ENCODE peak calls at places on chromosomes 3 and 15, in ten cellular contexts. T, L, Z, Y, W, I, J, E, Q and A are unnamed samples.

GRCh38 chr15:40087991-40088928 is 20.4 kb downstream of the BMF start:
- DNase-seq in Z (no peak), W (no peak), Q (peak; percentile 49), T (no peak), I (no peak), E (peak; percentile 70), L (no peak), J (no peak), Y (no peak), A (no peak)

GRCh38 chr3:122992628-122993570 is 34.7 kb downstream of the SEMA5B start:
- DNase-seq in I (no peak), L (no peak), J (peak; percentile 53), Q (peak; percentile 16), E (peak; percentile 84), Y (no peak), W (no peak), Z (peak; percentile 30), T (no peak), A (no peak)

GRCh38 chr15:40097968-40098476 is 10.7 kb downstream of the BMF start:
- DNase-seq in Z (no peak), L (no peak), Y (no peak), W (no peak), E (peak; percentile 87), I (no peak), J (peak; percentile 30), T (peak; percentile 36), Q (peak; percentile 30), A (no peak)

GRCh38 chr3:103056953-103057450 is 622.2 kb downstream of the ZPLD1 start:
- DNase-seq in Z (no peak), E (no peak), T (no peak), Y (no peak), L (no peak), J (no peak), W (no peak), Q (no peak), I (no peak), A (no peak)

GRCh38 chr3:64548200-64548889 is 139.5 kb downstream of the ADAMTS9 start:
- DNase-seq in T (peak; percentile 99), Z (no peak), W (no peak), Q (peak; percentile 87), Y (no peak), J (no peak), L (peak; percentile 4), E (peak; percentile 88), I (no peak), A (no peak)

GRCh38 chr3:130846181-130846580 is 47.7 kb upstream of the ATP2C1 start:
- DNase-seq in Y (no peak), W (no peak), I (no peak), J (no peak), E (no peak), Z (no peak), Q (no peak), T (no peak), L (no peak), A (no peak)

GRCh38 chr15:93829115-93829849 is 402.1 kb upstream of the MCTP2 start:
- DNase-seq in L (no peak), Q (peak; percentile 88), Z (no peak), T (no peak), J (no peak), Y (no peak), W (peak; percentile 4), I (no peak), E (no peak), A (no peak)

GRCh38 chr3:172666873-172667694 is 43.8 kb downstream of the NCEH1 start:
- DNase-seq in Y (peak; percentile 67), Q (peak; percentile 90), T (peak; percentile 86), J (peak; percentile 72), I (peak; percentile 34), Z (peak; percentile 46), L (peak; percentile 48), W (peak; percentile 77), E (no peak), A (peak; percentile 71)

GRCh38 chr3:94587291-94587690 is 524.4 kb downstream of the NSUN3 start:
- DNase-seq in Z (no peak), E (no peak), W (no peak), Y (no peak), Q (no peak), T (no peak), J (no peak), I (no peak), L (no peak), A (no peak)

GRCh38 chr3:151971814-151972579 is 98.6 kb downstream of the SUCNR1 start:
- DNase-seq in T (no peak), J (no peak), Y (no peak), L (no peak), E (no peak), Q (no peak), W (no peak), I (no peak), Z (no peak), A (no peak)

GRCh38 chr3:52299815-52300611 is 12.4 kb downstream of the GLYCTK start:
- DNase-seq in J (peak; percentile 32), T (no peak), Q (peak; percentile 49), I (peak; percentile 70), L (no peak), Z (no peak), Y (no peak), W (no peak), E (no peak), A (no peak)

GRCh38 chr3:11331101-11331500 is 58.9 kb downstream of the ATG7 start:
- DNase-seq in E (no peak), Q (peak; percentile 57), T (peak; percentile 4), I (no peak), J (no peak), W (peak; percentile 47), Z (no peak), Y (no peak), L (no peak), A (no peak)

GRCh38 chr3:52522651-52523251 is 10.9 kb downstream of the NT5DC2 start:
- DNase-seq in W (no peak), Y (no peak), T (no peak), E (peak; percentile 60), Z (no peak), I (no peak), J (no peak), L (no peak), Q (no peak), A (no peak)

GRCh38 chr15:90579213-90579612 is 49.5 kb downstream of the CRTC3 start:
- DNase-seq in L (no peak), T (no peak), I (no peak), Y (no peak), J (no peak), Q (no peak), W (no peak), E (no peak), Z (no peak), A (no peak)

GRCh38 chr15:77654975-77655374 is 22.3 kb upstream of the LINGO1 start:
- DNase-seq in Z (no peak), J (peak; percentile 43), T (no peak), Y (no peak), E (no peak), I (peak; percentile 87), Q (no peak), L (no peak), W (no peak), A (no peak)

GRCh38 chr3:74862501-74862900 is 248.0 kb upstream of the CNTN3 start:
- DNase-seq in Q (peak; percentile 0), T (peak; percentile 25), E (no peak), Z (no peak), W (no peak), J (no peak), L (no peak), Y (no peak), I (no peak), A (no peak)

GRCh38 chr15:54026891-54027290 is 48.6 kb downstream of the UNC13C start:
- DNase-seq in Y (no peak), L (no peak), T (no peak), Q (no peak), Z (no peak), J (no peak), I (no peak), W (no peak), E (no peak), A (no peak)

GRCh38 chr3:9732080-9732752 is 681 bp downstream of the BRPF1 start:
- DNase-seq in J (no peak), Q (no peak), L (no peak), I (peak; percentile 70), Z (no peak), Y (peak; percentile 25), T (no peak), W (peak; percentile 70), E (no peak), A (peak; percentile 37)

GRCh38 chr15:30791776-30792175 is 111.9 kb upstream of the FAN1 start:
- DNase-seq in E (no peak), W (no peak), Y (no peak), Q (no peak), I (no peak), T (no peak), Z (no peak), J (no peak), L (no peak), A (no peak)

GRCh38 chr3:126083511-126083912 is 412 bp downstream of the SLC41A3 start:
- DNase-seq in W (peak; percentile 71), Q (peak; percentile 14), E (no peak), Z (no peak), Y (peak; percentile 22), T (peak; percentile 22), J (no peak), L (no peak), I (peak; percentile 66), A (peak; percentile 43)

GRCh38 chr3:127461286-127461685 is 129.2 kb downstream of the TPRA1 start:
- DNase-seq in J (no peak), Y (no peak), L (no peak), E (no peak), I (no peak), Q (no peak), T (no peak), Z (no peak), W (no peak), A (no peak)

GRCh38 chr15:77029166-77030041 is 34.5 kb downstream of the PSTPIP1 start:
- DNase-seq in Y (no peak), E (peak; percentile 61), Z (no peak), I (peak; percentile 19), J (no peak), W (no peak), Q (no peak), T (no peak), L (no peak), A (no peak)

GRCh38 chr3:30085486-30085885 is 520.9 kb upstream of the TGFBR2 start:
- DNase-seq in E (no peak), Y (no peak), W (no peak), Z (no peak), T (no peak), J (no peak), L (no peak), Q (no peak), I (no peak), A (no peak)

GRCh38 chr3:127458698-127459097 is 131.8 kb downstream of the TPRA1 start:
- DNase-seq in I (peak; percentile 55), T (no peak), Q (no peak), Y (no peak), Z (no peak), J (no peak), W (peak; percentile 25), L (no peak), E (no peak), A (no peak)

GRCh38 chr3:39154323-39155021 is 1.1 kb upstream of the CSRNP1 start:
- DNase-seq in Q (no peak), T (no peak), L (no peak), J (peak; percentile 65), E (peak; percentile 80), I (peak; percentile 53), W (no peak), Z (no peak), Y (no peak), A (no peak)

GRCh38 chr3:149575213-149575961 is 82.4 kb downstream of the WWTR1 start:
- DNase-seq in Z (no peak), J (no peak), T (peak; percentile 89), Y (no peak), I (no peak), L (no peak), Q (peak; percentile 91), E (peak; percentile 81), W (peak; percentile 27), A (no peak)

GRCh38 chr3:146300756-146301155 is 49.9 kb upstream of the PLSCR4 start:
- DNase-seq in Y (no peak), L (peak; percentile 27), Q (no peak), T (no peak), E (no peak), W (no peak), Z (no peak), I (no peak), J (peak; percentile 9), A (no peak)

GRCh38 chr15:50182233-50183013 is 427 bp downstream of the SLC27A2 start:
- DNase-seq in I (no peak), J (peak; percentile 15), Y (peak; percentile 12), L (no peak), Q (peak; percentile 10), T (peak; percentile 24), E (no peak), W (peak; percentile 71), Z (no peak), A (no peak)